ENCODE peak calls at places on chromosome 16, in four cellular contexts. O, L, C and U are unnamed samples.

GRCh38 chr16:28168991-28169554 is 42.7 kb downstream of the XPO6 start:
- DNase-seq in C (no peak), L (no peak), O (no peak), U (no peak)

GRCh38 chr16:66895999-66896398 is 15.7 kb downstream of the PDP2 start:
- DNase-seq in L (no peak), C (no peak), O (no peak), U (no peak)

GRCh38 chr16:57613514-57613913 is 14.9 kb upstream of the ADGRG1 start:
- DNase-seq in L (no peak), C (no peak), O (no peak), U (no peak)

GRCh38 chr16:4431023-4431422 is 5.4 kb downstream of the DNAJA3 start:
- DNase-seq in L (no peak), O (no peak), C (no peak), U (no peak)

GRCh38 chr16:52553322-52553721 is 6.4 kb upstream of the TOX3 start:
- DNase-seq in L (no peak), C (no peak), O (no peak), U (no peak)

GRCh38 chr16:80377621-80378020 is 163.2 kb upstream of the DYNLRB2 start:
- DNase-seq in C (no peak), L (no peak), O (no peak), U (no peak)

GRCh38 chr16:62289230-62289629 is 253.0 kb upstream of the CDH8 start:
- DNase-seq in L (no peak), C (no peak), O (no peak), U (no peak)

GRCh38 chr16:57060323-57061083 is 31.9 kb upstream of the CPNE2 start:
- DNase-seq in L (no peak), O (no peak), C (no peak), U (no peak)

GRCh38 chr16:82062645-82063058 is 27.6 kb downstream of the HSD17B2 start:
- DNase-seq in L (no peak), C (no peak), O (peak; percentile 29), U (no peak)

GRCh38 chr16:31874354-31875111 is 926 bp downstream of the ZNF267 start:
- DNase-seq in L (no peak), C (no peak), O (no peak), U (no peak)

GRCh38 chr16:75614247-75614897 is 8.7 kb downstream of the ADAT1 start:
- DNase-seq in L (no peak), O (no peak), C (no peak), U (no peak)

GRCh38 chr16:16120382-16121184 is 102.7 kb downstream of the ABCC6 start:
- DNase-seq in C (peak; percentile 58), O (peak; percentile 47), L (no peak), U (no peak)

GRCh38 chr16:22661161-22661647 is 150.5 kb downstream of the NPIPB5 start:
- DNase-seq in C (no peak), O (no peak), L (no peak), U (no peak)

GRCh38 chr16:80294172-80294571 is 246.6 kb upstream of the DYNLRB2 start:
- DNase-seq in O (no peak), C (no peak), L (no peak), U (no peak)

GRCh38 chr16:67542464-67542863 is 13.8 kb downstream of the RIPOR1 start:
- DNase-seq in O (peak; percentile 57), C (no peak), L (no peak), U (peak; percentile 69)

GRCh38 chr16:67388591-67388990 is 4.7 kb downstream of the TPPP3 start:
- DNase-seq in O (no peak), C (no peak), L (no peak), U (no peak)

GRCh38 chr16:62963846-62964245 is 927.6 kb upstream of the CDH8 start:
- DNase-seq in O (no peak), L (no peak), C (no peak), U (no peak)

GRCh38 chr16:64657316-64658011 is 464.4 kb downstream of the CDH11 start:
- DNase-seq in L (no peak), C (no peak), O (no peak), U (no peak)

GRCh38 chr16:719815-720506 is 985 bp upstream of the ANTKMT start:
- DNase-seq in C (no peak), O (no peak), L (no peak), U (no peak)
- TF ChIP-seq CTCF in C (no peak), O (no peak), L (no peak), U (no peak)

DNA sequence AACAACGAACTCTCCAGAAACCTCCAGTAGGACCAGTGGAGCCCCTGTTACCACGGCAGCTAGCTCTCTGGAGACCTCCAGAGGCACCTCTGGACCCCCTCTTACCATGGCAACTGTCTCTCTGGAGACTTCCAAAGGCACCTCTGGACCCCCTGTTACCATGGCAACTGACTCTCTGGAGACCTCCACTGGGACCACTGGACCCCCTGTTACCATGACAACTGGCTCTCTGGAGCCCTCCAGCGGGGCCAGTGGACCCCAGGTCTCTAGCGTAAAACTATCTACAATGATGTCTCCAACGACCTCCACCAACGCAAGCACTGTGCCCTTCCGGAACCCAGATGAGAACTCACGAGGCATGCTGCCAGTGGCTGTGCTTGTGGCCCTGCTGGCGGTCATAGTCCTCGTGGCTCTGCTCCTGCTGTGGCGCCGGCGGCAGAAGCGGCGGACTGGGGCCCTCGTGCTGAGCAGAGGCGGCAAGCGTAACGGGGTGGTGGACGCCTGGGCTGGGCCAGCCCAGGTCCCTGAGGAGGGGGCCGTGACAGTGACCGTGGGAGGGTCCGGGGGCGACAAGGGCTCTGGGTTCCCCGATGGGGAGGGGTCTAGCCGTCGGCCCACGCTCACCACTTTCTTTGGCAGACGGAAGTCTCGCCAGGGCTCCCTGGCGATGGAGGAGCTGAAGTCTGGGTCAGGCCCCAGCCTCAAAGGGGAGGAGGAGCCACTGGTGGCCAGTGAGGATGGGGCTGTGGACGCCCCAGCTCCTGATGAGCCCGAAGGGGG is 1.3 kb downstream of the SPN start:
- DNase-seq in L (no peak), O (no peak), C (no peak), U (peak; percentile 47)
- TF ChIP-seq CTCF in L (no peak), O (no peak), C (no peak), U (no peak)

GRCh38 chr16:50448981-50449380 is 80.2 kb upstream of the BRD7 start:
- DNase-seq in O (no peak), L (no peak), C (no peak), U (no peak)

GRCh38 chr16:50446861-50447260 is 78.1 kb upstream of the BRD7 start:
- DNase-seq in C (no peak), L (no peak), O (no peak), U (no peak)

GRCh38 chr16:50449800-50450199 is 81.0 kb upstream of the BRD7 start:
- DNase-seq in L (no peak), C (no peak), O (no peak), U (no peak)

GRCh38 chr16:50450957-50451356 is 82.2 kb upstream of the BRD7 start:
- DNase-seq in C (no peak), L (no peak), O (no peak), U (no peak)

DNA sequence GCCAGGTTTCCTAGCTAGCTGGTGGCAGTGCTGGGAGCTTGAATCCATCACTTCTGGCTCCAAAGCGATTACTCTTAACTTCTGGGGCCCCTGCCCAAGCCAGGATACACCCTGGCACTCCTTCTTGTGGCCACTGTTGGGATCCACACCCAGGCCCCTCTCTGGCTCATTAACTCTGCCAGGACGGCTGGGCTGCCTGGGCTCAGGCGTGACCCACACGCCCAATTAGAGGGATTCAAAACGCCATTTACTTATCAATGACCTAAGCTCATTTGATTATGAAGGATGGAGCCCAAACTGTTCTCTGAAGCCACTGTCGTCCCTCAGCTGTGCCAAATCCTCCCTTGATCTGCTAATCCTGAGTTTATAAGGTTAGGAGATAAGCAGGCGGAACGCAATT is 79.7 kb upstream of the BRD7 start:
- DNase-seq in O (no peak), C (no peak), L (no peak), U (no peak)
- TF ChIP-seq CTCF in O (no peak), C (no peak), L (no peak), U (no peak)

DNA sequence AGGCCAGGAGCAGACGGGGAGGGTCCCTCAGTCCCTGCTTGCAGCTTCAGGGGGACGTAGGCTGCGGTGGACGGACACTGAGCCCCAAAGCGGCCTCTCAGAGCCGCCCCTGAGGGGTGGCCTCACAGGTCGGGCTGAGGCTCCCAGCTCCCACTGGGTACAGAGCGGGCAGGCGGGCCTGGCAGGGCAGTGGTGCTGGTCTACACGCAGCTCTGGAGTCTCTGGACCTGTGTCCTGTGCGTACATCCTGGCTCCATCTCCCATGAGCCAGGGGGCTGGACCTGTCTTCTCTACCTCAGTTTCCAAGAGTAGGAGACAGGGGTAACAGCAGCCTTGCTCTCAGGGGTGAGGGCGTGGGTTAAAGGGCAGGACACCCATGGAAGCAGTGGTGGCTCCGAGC is 1.7 kb downstream of the DPEP1 start:
- DNase-seq in O (no peak), C (no peak), L (no peak), U (no peak)
- TF ChIP-seq CTCF in O (no peak), C (no peak), L (no peak), U (no peak)

GRCh38 chr16:77212736-77213541 is 13.7 kb downstream of the SYCE1L start:
- DNase-seq in C (peak; percentile 53), O (peak; percentile 69), L (no peak), U (peak; percentile 66)
- TF ChIP-seq CTCF in C (no peak), O (no peak), L (no peak), U (no peak)

GRCh38 chr16:30659507-30660423 is 1.5 kb downstream of the FBRS start:
- DNase-seq in O (no peak), C (peak; percentile 48), L (no peak), U (peak; percentile 45)
- TF ChIP-seq CTCF in O (no peak), C (no peak), L (no peak), U (no peak)

GRCh38 chr16:11312718-11313492 is 31.8 kb upstream of the PRM1 start:
- DNase-seq in L (no peak), C (no peak), O (peak; percentile 43), U (no peak)

GRCh38 chr16:11313493-11314308 is 31.6 kb upstream of the RMI2 start:
- DNase-seq in L (no peak), C (no peak), O (no peak), U (no peak)

GRCh38 chr16:11316331-11317015 is 28.8 kb upstream of the RMI2 start:
- DNase-seq in O (no peak), C (no peak), L (no peak), U (no peak)

GRCh38 chr16:11314309-11314894 is 30.9 kb upstream of the RMI2 start:
- DNase-seq in L (no peak), O (no peak), C (no peak), U (no peak)

GRCh38 chr16:11315499-11315898 is 29.8 kb upstream of the RMI2 start:
- DNase-seq in C (no peak), L (no peak), O (no peak), U (no peak)
- TF ChIP-seq CTCF in C (no peak), L (no peak), O (peak; percentile 32), U (no peak)

DNA sequence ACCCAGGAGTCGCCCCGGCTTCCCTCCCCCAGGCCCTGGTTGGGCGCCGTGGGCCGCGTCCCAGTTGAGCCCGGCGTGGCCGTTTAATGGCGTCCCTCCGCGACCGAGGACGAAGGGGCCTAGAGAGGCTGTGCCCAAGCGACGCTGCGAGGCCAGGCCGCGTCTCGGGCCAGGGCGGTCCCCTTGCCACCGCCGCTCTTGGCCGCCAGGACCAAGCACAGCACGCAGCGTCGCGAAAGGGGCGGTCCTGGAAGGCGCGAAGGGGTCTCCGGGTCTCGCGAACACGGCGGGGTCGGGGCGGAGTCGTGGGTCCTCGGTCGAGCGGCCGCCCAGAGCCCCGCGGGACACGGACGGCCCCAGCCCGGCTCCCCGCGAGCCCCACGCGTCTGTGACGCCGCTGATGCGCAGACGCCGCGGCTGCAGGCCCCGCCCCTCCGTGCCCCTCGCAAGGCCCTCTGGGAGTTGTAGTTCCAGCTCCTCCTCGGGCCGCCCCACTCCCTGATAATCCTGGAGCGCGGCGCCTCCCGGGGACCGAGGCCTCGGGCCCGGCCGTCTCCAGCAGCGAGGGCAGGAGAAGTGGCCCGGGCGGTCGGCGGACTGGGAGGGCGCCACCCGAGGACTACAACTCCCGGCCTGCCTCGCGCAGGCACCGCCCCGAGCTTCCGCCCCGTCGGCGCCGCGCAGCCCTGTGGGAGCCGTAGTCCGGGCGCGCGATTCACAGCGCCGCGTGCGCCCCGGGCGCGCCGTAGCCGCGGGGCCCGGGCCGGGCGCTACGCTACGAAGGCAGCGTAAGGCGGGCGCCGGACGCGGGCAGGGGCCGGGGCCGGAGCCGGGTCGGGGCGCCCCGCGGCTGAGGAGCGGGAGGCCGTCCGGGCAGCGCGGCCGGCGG is at the start of gene CAPN15:
- DNase-seq in O (peak; percentile 86), C (peak; percentile 89), L (peak; percentile 41), U (peak; percentile 86)
- TF ChIP-seq CTCF in O (peak; percentile 56), C (no peak), L (peak; percentile 52), U (no peak)